ENCODE peak calls at places on chromosomes 6 and 20, in six cellular contexts. K is sciatic nerve; G is GM23248; V is stimulated activated CD4-positive, alpha-beta T cell treated with anti-CD3 and anti-CD28 coated beads, Interleukin-15, amount 100 ng/mL, for 1 hour; Q is IMR-90; O is activated naive CD4-positive, alpha-beta T cell treated with Interleukin-2 at 50 U/mL for 16 hours. P is an unnamed sample.

GRCh38 chr20:57856658-57857057 is 146.8 kb upstream of the PMEPA1 start:
- DNase-seq in K (no peak), G (no peak), V (no peak), Q (no peak), O (peak), P (no peak)

GRCh38 chr6:150269857-150270223 is 99.0 kb upstream of the IYD start:
- DNase-seq in K (no peak), G (peak), V (no peak), Q (peak), O (no peak), P (no peak)

GRCh38 chr20:58584051-58584824 is 66.8 kb upstream of the STX16 start:
- DNase-seq in K (peak), G (no peak), V (no peak), Q (no peak), O (no peak), P (no peak)

GRCh38 chr6:148392611-148393160 is 50.0 kb downstream of the SASH1 start:
- DNase-seq in K (no peak), G (peak), V (no peak), Q (no peak), O (no peak), P (no peak)

GRCh38 chr6:50978631-50979030 is 160.0 kb downstream of the TFAP2B start:
- DNase-seq in K (no peak), G (no peak), V (no peak), Q (no peak), O (no peak), P (no peak)

GRCh38 chr20:23147964-23148720 is 62.0 kb upstream of the CD93 start:
- DNase-seq in K (no peak), G (peak), V (no peak), Q (peak), O (peak), P (peak)

GRCh38 chr20:35714127-35714526 is 14.9 kb downstream of the ROMO1 start:
- DNase-seq in K (no peak), G (no peak), V (no peak), Q (no peak), O (no peak), P (no peak)

GRCh38 chr6:9467746-9468145 is 947.1 kb downstream of the TFAP2A start:
- DNase-seq in K (no peak), G (peak), V (no peak), Q (peak), O (no peak), P (no peak)

GRCh38 chr6:26017567-26017966 is 55.0 kb downstream of the TRIM38 start:
- DNase-seq in K (peak), G (peak), V (peak), Q (peak), O (peak), P (peak)